ENCODE peak calls at places on chromosomes 11 and 22, in seven cellular contexts. R is GM12891, T is H1, S is SK-N-SH, H is K562, J is HepG2, F is GM12878. E is an unnamed sample.

GRCh38 chr11:113519989-113520613 is 44.9 kb upstream of the DRD2 start:
- DNase-seq in F (no peak), H (no peak), T (no peak), R (no peak), S (no peak), J (no peak), E (no peak)

GRCh38 chr11:65432686-65433582 is 10.3 kb downstream of the NEAT1 start:
- DNase-seq in J (no peak), S (no peak), T (no peak), F (no peak), R (no peak), H (no peak), E (no peak)

GRCh38 chr22:28949788-28950187 is 66.4 kb downstream of the ZNRF3 start:
- DNase-seq in H (no peak), T (no peak), F (no peak), J (no peak), R (no peak), S (no peak), E (no peak)

GRCh38 chr11:12179019-12179418 is 68.6 kb downstream of the MICAL2 start:
- DNase-seq in T (peak), J (no peak), R (no peak), F (no peak), H (no peak), S (no peak), E (no peak)

GRCh38 chr11:119309411-119309810 is 7.5 kb downstream of the MCAM start:
- DNase-seq in R (no peak), T (no peak), S (no peak), J (no peak), F (no peak), H (no peak), E (no peak)

GRCh38 chr11:76700177-76701100 is 29.9 kb upstream of the LRRC32 start:
- DNase-seq in T (no peak), J (peak), R (no peak), S (peak), F (no peak), H (peak), E (no peak)

GRCh38 chr22:29205260-29205597 is 467 bp upstream of the EMID1 start:
- DNase-seq in J (no peak), H (no peak), S (no peak), F (no peak), T (no peak), R (no peak), E (no peak)

GRCh38 chr22:50530857-50531545 is 1.2 kb upstream of the TYMP start:
- DNase-seq in T (peak), R (peak), J (peak), S (no peak), H (no peak), F (no peak), E (peak)

GRCh38 chr22:35775339-35775738 is 57.7 kb downstream of the APOL5 start:
- DNase-seq in F (no peak), J (no peak), H (no peak), R (no peak), S (no peak), T (no peak), E (no peak)

GRCh38 chr22:50731811-50732624 is 6.0 kb upstream of the ACR start:
- DNase-seq in J (peak), S (peak), H (peak), F (no peak), T (peak), R (peak), E (peak)

GRCh38 chr22:26197427-26197826 is 28.2 kb downstream of the SEZ6L start:
- DNase-seq in F (no peak), S (no peak), H (no peak), J (no peak), T (no peak), R (no peak), E (no peak)

GRCh38 chr22:39349506-39349966 is 255 bp upstream of the SYNGR1 start:
- DNase-seq in R (peak), F (no peak), J (no peak), T (peak), S (peak), H (peak), E (no peak)
- TF ChIP-seq TAF1 in R (no peak), F (no peak), J (no peak), T (no peak), S (no peak), H (no peak), E (no peak)

DNA sequence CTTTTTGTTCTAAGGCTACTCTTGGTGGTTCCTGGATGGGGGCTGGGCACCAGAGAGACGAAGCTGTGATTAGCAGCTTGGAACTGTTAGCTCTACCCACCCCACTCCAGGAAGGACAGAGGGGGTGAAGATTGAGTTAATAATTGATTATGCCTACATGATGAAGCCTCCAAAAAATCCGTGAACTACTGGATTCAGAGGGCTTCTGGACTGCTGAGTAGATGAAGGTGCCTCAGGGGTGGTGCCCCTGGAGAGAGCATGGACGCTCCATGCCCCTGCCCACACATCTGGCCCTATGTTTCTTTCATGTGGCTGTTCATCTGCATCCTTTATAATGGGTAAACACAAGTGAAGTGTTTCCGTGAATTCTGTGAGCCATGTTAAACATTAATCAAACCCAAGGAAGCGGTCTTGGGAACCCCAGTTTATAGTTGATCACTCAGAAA is 47.3 kb upstream of the CYP2D6 start:
- DNase-seq in J (no peak), R (no peak), H (no peak), F (no peak), S (no peak), T (no peak), E (no peak)
- TF ChIP-seq TAF1 in J (no peak), R (no peak), H (no peak), F (no peak), S (no peak), T (no peak), E (no peak)

GRCh38 chr11:69276165-69276564 is 17.8 kb upstream of the MYEOV start:
- DNase-seq in T (no peak), R (no peak), F (no peak), J (no peak), S (no peak), H (no peak), E (no peak)
- TF ChIP-seq TAF1 in T (no peak), R (no peak), F (no peak), J (no peak), S (no peak), H (no peak), E (no peak)

DNA sequence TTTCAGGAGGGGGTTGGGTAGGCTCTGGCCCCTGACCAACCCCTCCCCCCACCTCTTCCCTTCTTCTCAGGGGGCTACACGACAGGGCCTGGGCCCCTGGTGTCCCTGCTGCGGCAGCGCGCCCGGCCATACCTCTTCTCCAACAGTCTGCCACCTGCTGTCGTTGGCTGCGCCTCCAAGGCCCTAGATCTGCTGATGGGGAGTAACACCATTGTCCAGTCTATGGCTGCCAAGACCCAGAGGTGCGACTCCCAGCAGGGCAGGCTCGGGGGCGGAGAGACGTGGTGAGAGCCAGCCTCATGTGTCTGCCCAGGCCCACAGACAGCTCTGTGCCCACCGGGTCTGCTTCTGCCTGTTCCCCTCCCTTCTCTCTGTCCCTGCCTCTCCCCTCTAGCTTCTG is 7.6 kb upstream of the GALR3 start:
- DNase-seq in R (no peak), S (no peak), H (no peak), F (no peak), T (no peak), J (no peak), E (no peak)
- TF ChIP-seq TAF1 in R (no peak), S (no peak), H (no peak), F (no peak), T (no peak), J (no peak), E (no peak)

DNA sequence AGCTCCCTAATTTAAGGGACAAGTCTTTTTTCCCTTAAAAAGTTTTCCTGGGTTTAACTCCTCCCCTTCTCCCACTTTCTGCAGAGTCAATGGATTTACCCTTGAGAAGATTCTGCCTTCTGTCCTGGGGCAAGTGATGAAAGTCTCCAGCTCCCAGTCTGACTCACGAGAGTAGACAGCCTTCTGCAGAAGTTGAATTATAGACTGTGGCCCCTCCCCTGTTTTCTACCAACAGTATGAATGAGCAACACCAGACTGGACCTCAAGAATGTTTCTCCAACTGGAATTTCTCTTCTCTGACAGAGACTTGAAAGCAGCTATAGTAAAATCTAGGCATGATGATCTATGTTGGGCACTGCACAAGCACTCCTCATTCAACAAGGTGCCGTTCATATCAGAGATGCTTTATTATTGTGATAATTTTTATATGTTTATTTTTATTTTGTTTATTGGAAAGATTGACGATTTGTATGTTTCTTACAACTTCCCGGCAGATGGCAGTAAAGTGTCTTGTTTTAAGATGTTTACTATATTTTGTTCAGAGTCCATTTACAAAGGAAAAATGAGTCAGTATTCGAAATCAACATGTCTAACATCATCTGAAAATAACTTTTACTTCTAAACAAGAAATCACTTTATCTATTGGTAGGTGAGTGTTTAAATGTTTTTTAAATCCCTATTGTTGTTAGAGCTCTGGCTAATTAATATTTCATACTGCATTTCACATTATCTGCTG is 56.6 kb downstream of the LMO2 start:
- DNase-seq in R (no peak), J (peak), H (no peak), F (peak), S (peak), T (no peak), E (no peak)
- TF ChIP-seq TAF1 in R (no peak), J (no peak), H (no peak), F (no peak), S (no peak), T (no peak), E (no peak)

DNA sequence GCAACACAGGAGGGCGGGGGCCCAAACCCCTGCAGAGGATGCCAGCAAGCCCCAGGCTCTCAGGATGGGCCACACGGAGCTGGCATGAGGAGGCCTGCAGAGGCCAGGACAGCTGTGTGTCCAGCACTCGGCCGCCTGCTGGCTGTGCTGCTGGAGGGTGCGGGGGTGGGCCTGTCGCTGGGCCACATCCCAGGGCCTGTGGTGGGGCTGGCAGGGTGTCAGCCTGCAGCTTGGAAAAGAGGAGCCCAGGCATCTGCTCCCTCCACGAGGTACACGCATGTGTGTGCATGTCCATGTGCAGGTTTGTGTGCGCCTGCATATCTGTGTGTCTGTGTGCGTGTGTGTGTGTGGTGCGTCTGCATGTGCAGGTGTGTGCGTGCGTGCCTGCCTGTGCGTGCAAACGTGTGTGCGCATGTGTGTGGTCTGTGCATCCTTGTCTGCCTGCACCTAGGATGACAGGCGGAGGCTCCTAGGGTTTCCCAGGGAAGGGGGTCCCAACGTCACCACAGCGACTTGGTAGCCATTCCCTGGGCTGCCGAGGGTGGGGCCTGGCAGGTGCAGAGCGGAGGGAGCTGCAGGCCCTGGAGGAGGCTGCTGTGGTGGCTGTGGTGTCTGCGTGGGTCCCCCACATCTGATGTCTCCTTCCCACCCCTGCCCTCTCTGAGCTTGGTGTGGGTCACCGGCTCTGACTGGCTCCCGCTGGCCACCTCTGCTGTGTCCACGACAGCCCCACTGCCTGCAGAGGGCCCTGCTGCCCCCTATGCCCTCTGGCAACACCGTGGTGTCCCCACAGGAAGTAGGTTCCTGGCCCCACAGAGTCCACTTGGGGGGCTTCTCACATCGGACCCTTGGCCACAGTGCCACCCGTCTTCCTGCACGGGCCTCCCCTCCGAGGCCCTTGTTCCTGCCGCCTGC is 17.1 kb downstream of the BRSK2 start:
- DNase-seq in F (no peak), R (no peak), J (no peak), T (no peak), H (no peak), S (peak), E (no peak)
- TF ChIP-seq TAF1 in F (no peak), R (no peak), J (no peak), T (no peak), H (no peak), S (no peak), E (no peak)

DNA sequence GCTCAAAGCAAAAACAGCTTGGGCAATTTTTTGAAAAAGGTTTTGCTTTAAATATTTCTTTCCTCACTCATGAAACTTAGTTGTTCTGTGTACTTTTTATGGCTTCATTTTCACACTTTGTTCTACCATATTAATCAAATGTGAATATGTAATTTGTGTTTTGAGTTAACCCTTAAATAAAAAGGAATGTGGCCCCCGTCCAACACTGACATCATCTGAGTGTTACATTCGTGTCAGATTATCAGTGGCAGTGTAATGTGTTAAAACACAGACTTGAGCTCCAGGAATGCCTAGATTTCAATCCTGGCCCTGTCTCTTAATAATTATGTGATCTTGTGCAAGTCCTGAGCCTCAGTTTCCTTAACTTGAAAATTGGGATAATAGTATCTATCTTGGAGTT is 5.6 kb downstream of the RTN3 start:
- DNase-seq in S (no peak), H (no peak), T (no peak), R (no peak), F (no peak), J (no peak), E (no peak)
- TF ChIP-seq TAF1 in S (no peak), H (no peak), T (no peak), R (no peak), F (no peak), J (no peak), E (no peak)

DNA sequence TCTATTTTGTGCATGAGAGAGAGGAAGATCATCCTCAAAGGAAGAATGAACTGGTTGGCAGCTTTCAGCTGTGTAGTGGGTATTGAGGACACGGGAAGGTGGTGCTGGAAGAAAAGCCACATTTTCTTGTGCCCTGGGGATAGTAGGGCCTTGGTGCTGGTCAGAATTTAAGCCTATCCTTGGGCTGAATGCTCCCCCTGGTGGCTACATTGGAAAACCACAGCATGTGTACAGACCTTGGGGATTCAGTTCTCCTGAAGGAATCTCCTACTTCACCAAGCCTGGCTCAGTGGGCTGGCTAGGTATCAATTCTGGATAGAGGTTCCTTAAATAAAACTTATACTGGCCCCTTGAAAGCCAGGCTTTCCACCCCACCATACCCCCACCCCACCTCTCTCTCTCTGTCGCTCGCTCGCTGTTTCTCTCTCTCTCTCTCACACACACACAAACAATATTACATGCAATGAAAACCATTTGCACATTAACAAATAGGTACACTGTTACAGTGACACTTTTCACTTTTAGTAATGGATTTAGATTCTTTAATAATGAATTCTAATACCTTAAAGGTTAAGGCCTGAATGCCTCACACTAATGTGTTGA is 2.8 kb upstream of the OR51M1 start:
- DNase-seq in S (peak), J (peak), T (peak), F (no peak), R (peak), H (peak), E (no peak)
- TF ChIP-seq TAF1 in S (no peak), J (no peak), T (no peak), F (no peak), R (no peak), H (no peak), E (no peak)

DNA sequence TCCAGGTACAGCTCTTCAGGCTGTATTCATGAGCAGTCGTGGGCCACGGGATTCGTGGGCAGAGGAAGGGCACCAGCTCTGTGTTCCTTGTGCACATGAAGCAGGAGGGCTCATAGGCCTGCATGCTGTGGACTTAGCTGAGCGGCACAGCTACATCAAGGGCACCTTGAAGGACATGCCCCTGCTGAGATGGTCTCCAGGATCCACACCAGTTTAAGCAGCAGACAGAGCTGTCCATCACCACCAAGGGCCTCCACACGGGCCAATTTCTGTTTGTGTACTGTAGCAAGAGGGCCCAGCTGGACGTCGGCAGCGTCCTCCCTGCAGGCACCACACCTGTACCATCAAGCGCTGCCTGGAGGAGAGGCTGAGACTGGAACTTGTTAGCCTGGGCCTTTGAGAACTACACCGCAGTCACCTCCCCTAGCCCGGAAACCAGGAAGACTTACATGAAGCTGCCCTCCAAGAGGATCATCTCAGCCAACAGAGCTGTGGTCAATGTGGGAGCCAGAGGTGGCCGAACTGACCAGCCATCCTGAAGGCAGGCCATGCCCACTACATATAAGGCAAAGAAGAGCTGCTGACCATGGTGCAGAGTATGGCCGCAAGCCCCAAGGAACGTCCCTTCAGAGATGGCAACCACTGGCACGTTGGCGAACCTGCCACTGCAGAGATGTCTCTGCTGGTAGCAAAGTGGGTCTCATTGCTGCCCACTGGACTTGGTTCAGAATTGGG is 32.7 kb upstream of the GNB1L start:
- DNase-seq in F (no peak), R (no peak), T (no peak), J (no peak), S (no peak), H (no peak), E (no peak)
- TF ChIP-seq TAF1 in F (no peak), R (no peak), T (no peak), J (no peak), S (no peak), H (no peak), E (no peak)

DNA sequence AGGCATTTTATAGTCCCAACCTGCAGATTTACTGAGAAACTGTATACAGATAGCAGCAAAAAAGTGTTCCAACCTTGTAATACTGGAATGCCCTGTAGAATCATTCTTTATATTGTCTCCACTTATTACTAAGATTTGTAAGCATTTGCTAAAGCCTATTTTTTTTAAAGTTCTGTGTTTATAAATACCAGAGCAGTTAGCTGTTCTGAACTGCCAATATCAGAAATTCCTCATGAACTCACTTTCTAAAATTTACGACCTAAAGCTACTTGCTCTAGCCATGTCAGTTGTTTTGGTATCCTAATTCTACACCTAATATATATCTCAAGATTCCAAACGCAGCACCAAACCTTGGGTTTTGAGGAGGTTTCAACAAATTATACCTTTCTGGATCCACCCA is 103.2 kb downstream of the C11orf65 start:
- DNase-seq in J (no peak), R (no peak), H (no peak), S (no peak), T (no peak), F (no peak), E (no peak)
- TF ChIP-seq TAF1 in J (no peak), R (no peak), H (no peak), S (no peak), T (no peak), F (no peak), E (no peak)